ENCODE peak calls at places on chromosomes 16 and 17, in five cellular contexts. J is prostate gland; M is fibroblast of lung; N is CD4-positive, alpha-beta memory T cell; E is spleen. G is an unnamed sample.

GRCh38 chr16:11639925-11640899 is 28.0 kb upstream of the SNN start:
- DNase-seq in J (peak; percentile 86), M (peak; percentile 97), N (no peak), E (peak; percentile 85), G (peak; percentile 88)

GRCh38 chr16:31696968-31697743 is 169.5 kb downstream of the AHSP start:
- DNase-seq in J (no peak), M (peak; percentile 38), N (no peak), E (no peak), G (no peak)

GRCh38 chr16:85227924-85228462 is 115.7 kb upstream of the CIBAR2 start:
- DNase-seq in J (no peak), M (peak; percentile 85), N (no peak), E (no peak), G (no peak)

GRCh38 chr16:65457084-65457483 is 335.2 kb upstream of the CDH11 start:
- DNase-seq in J (no peak), M (no peak), N (no peak), E (no peak), G (no peak)

GRCh38 chr16:27795992-27796614 is 246.2 kb downstream of the KATNIP start:
- DNase-seq in J (no peak), M (peak; percentile 35), N (no peak), E (no peak), G (no peak)

GRCh38 chr16:27073733-27074132 is 7.0 kb downstream of the C16orf82 start:
- DNase-seq in J (no peak), M (no peak), N (no peak), E (peak; percentile 57), G (no peak)

GRCh38 chr17:82153295-82153691 is 55.3 kb upstream of the FASN start:
- DNase-seq in J (no peak), M (no peak), N (no peak), E (peak; percentile 49), G (no peak)

GRCh38 chr17:157901-158300 is 20.5 kb downstream of the SCGB1C2 start:
- DNase-seq in J (no peak), M (no peak), N (no peak), E (no peak), G (no peak)

GRCh38 chr16:65648111-65648510 is 526.2 kb upstream of the CDH11 start:
- DNase-seq in J (no peak), M (no peak), N (no peak), E (no peak), G (no peak)

GRCh38 chr17:56593073-56593740 is at the start of gene NOG:
- DNase-seq in J (peak; percentile 29), M (peak; percentile 64), N (peak; percentile 44), E (peak; percentile 78), G (peak; percentile 79)

GRCh38 chr16:63422633-63423032 is 1386.4 kb upstream of the CDH8 start:
- DNase-seq in J (no peak), M (no peak), N (no peak), E (no peak), G (no peak)

GRCh38 chr17:62807812-62808575 is at the start of gene MARCHF10:
- DNase-seq in J (no peak), M (peak; percentile 27), N (no peak), E (peak; percentile 75), G (peak; percentile 79)

GRCh38 chr16:85612801-85613608 is at the start of gene GSE1:
- DNase-seq in J (peak; percentile 99), M (peak; percentile 83), N (peak; percentile 71), E (peak; percentile 93), G (peak; percentile 99)

GRCh38 chr17:50681260-50682200 is 26.2 kb downstream of the ANKRD40 start:
- DNase-seq in J (peak; percentile 58), M (peak; percentile 77), N (no peak), E (peak; percentile 54), G (peak; percentile 47)

GRCh38 chr17:35129154-35129972 is 7.9 kb downstream of the FNDC8 start:
- DNase-seq in J (no peak), M (no peak), N (no peak), E (no peak), G (no peak)

GRCh38 chr16:19515765-19516164 is 6.1 kb downstream of the GDE1 start:
- DNase-seq in J (no peak), M (no peak), N (no peak), E (no peak), G (no peak)

GRCh38 chr16:19513377-19514053 is 8.4 kb downstream of the GDE1 start:
- DNase-seq in J (no peak), M (no peak), N (no peak), E (no peak), G (no peak)

GRCh38 chr16:19517424-19518089 is 4.3 kb downstream of the GDE1 start:
- DNase-seq in J (no peak), M (peak; percentile 42), N (peak; percentile 41), E (no peak), G (no peak)

GRCh38 chr16:19507882-19508281 is 14.0 kb downstream of the GDE1 start:
- DNase-seq in J (no peak), M (no peak), N (no peak), E (no peak), G (no peak)

DNA sequence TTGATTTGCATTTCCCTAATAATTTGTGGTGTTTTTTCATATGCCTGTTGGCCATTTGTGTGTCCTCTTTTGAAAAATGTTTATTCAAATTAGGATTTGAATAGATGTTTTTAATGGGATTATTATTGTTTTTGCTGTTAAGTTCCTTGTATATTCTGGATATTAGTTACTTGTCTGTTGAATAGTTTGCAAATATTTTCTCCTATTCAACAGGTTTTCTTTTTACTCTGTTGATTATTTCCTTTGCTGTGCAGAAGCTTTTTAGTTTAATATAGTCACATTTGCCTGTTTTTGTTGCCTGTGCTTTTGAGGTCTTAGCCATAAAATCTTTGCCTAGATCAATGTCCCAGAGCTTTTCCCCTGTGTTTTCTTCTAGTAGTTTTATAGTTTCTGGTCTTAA is 9.6 kb downstream of the GDE1 start:
- DNase-seq in J (no peak), M (no peak), N (no peak), E (no peak), G (no peak)
- H3K36me3 ChIP-seq in J (no peaks in the 10 kb centered on the region), M (no peaks in the 10 kb centered on the region), N (peaks cover 30% of the 10 kb centered on the region), E (peaks cover 22% of the 10 kb centered on the region), G (peaks cover 63% of the 10 kb centered on the region)

GRCh38 chr17:44351464-44351863 is 6.4 kb downstream of the GRN start:
- DNase-seq in J (no peak), M (no peak), N (no peak), E (no peak), G (no peak)

GRCh38 chr17:44350733-44351226 is 5.7 kb downstream of the GRN start:
- DNase-seq in J (peak; percentile 41), M (peak; percentile 25), N (no peak), E (peak; percentile 92), G (peak; percentile 83)

GRCh38 chr17:44352922-44353655 is 8.0 kb downstream of the GRN start:
- DNase-seq in J (no peak), M (no peak), N (no peak), E (no peak), G (no peak)

GRCh38 chr17:44353656-44354331 is 8.7 kb downstream of the GRN start:
- DNase-seq in J (no peak), M (no peak), N (peak; percentile 52), E (peak; percentile 83), G (peak; percentile 74)

GRCh38 chr17:44351961-44352921 is 7.1 kb downstream of the GRN start:
- DNase-seq in J (no peak), M (no peak), N (no peak), E (no peak), G (no peak)
- H3K4me1 ChIP-seq in J (no peaks in the 10 kb centered on the region), M (no peaks in the 10 kb centered on the region), N (no peaks in the 10 kb centered on the region), E (peaks cover 66% of the 10 kb centered on the region), G (peaks cover 2% of the 10 kb centered on the region)

GRCh38 chr16:55376567-55377167 is 52.7 kb downstream of the IRX6 start:
- DNase-seq in J (no peak), M (no peak), N (no peak), E (no peak), G (no peak)
- H3K27ac ChIP-seq in J (no peak overlapping the region), M (no peak overlapping the region), N (no peak overlapping the region), E (no peak overlapping the region), G (no peak overlapping the region)

GRCh38 chr16:4883501-4883900 is 36.2 kb downstream of the UBN1 start:
- DNase-seq in J (no peak), M (no peak), N (no peak), E (no peak), G (no peak)

GRCh38 chr16:4884972-4885874 is 37.9 kb downstream of the UBN1 start:
- DNase-seq in J (no peak), M (no peak), N (no peak), E (no peak), G (no peak)

GRCh38 chr16:4884209-4884608 is 36.9 kb downstream of the UBN1 start:
- DNase-seq in J (no peak), M (no peak), N (no peak), E (no peak), G (no peak)

GRCh38 chr16:4888428-4889135 is 41.3 kb downstream of the UBN1 start:
- DNase-seq in J (peak; percentile 33), M (no peak), N (no peak), E (no peak), G (no peak)

DNA sequence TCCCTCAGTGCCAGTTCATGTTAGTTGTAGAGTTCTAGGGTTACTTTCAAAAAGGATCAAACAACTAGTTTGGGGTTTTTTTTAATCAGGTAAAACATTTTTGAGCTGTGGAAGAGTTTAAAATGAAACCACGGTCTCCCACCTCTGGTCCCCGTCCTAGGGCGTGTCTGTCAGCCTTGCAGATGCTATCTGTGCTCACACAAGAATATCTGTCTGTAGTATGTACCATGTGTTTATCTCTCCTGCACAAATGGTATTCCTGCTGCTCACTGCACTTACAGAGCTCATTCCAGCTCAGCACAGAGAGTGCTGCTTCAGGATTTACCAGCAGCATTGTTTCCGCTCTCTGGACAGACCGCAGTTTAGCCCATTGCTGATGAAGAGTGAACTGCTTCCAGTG is 38.9 kb downstream of the UBN1 start:
- DNase-seq in J (no peak), M (no peak), N (no peak), E (no peak), G (no peak)
- H3K36me3 ChIP-seq in J (peaks cover 8% of the 10 kb centered on the region), M (peaks cover 36% of the 10 kb centered on the region), N (peaks cover 25% of the 10 kb centered on the region), E (peaks cover 55% of the 10 kb centered on the region), G (peaks cover 95% of the 10 kb centered on the region)

DNA sequence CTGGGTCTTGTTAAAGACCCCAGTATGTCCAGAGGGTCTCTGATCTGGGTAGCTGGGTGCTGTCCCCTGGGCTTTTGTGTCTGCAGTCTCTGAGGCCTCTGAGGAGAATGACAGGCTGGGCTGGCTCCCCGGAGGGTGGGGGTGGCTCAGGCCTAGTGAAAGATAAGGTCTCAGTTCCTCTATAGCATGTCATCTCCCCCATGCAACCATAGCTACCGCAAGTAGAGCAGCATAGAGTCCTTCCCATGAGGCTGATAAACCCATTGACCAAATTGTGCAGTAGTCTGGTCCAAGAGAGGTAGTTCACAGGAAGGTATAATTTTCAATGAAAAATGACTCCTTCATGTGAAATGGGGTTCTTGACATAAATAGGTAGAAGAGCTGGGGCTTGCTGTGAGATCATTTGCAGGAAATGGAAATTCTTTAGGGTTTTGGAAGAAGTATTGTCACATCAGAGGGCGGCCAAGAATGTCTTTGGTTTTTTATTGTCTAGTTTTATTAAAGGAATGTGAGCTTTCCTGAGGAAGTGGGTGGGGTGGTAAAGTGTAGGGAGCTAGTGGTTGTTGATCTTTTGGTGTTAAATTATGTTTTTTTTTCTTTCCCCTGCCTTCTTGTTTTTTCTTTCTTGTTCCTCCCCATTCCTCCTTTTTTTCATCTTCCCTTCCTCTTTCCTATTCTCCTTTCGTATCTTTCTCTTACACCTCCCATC is 21.0 kb downstream of the SLC7A6OS start:
- DNase-seq in J (no peak), M (peak; percentile 78), N (peak; percentile 72), E (peak; percentile 88), G (no peak)
- H3K4me1 ChIP-seq in J (no peaks in the 10 kb centered on the region), M (peaks cover 10% of the 10 kb centered on the region), N (peaks cover 83% of the 10 kb centered on the region), E (peaks cover 80% of the 10 kb centered on the region), G (peaks cover 54% of the 10 kb centered on the region)

GRCh38 chr17:73017653-73018052 is 74.8 kb downstream of the SLC39A11 start:
- DNase-seq in J (no peak), M (peak; percentile 78), N (no peak), E (no peak), G (no peak)
- H3K27ac ChIP-seq in J (no peak overlapping the region), M (no peak overlapping the region), N (no peak overlapping the region), E (no peak overlapping the region), G (no peak overlapping the region)